ENCODE peak calls at places on chromosomes 6 and 20, in ten cellular contexts. G is SIG-M5, T is NCI-H510A treated with DMSO at 0.1 percent for 48 hours, M is NCI-H446 treated with DMSO at 0.1 percent for 48 hours, Y is amniotic stem cell, Q is mammary epithelial cell, W is endothelial cell, A is psoas muscle, C is left ventricle myocardium superior, K is iPS DF 19.7. V is an unnamed sample.

GRCh38 chr20:9270831-9271230 is 201.9 kb downstream of the PLCB4 start:
- DNase-seq in Q (no peak), G (no peak), K (no peak), M (peak; percentile 11), C (no peak), W (no peak), Y (peak; percentile 47), A (no peak), T (no peak), V (no peak)

GRCh38 chr6:13013681-13014550 is 297.3 kb downstream of the PHACTR1 start:
- DNase-seq in T (no peak), K (no peak), Y (no peak), Q (no peak), A (no peak), M (no peak), W (peak; percentile 8), G (no peak), C (peak; percentile 45), V (no peak)

GRCh38 chr6:29967379-29968010 is 25.2 kb downstream of the HLA-A start:
- DNase-seq in Y (no peak), Q (peak; percentile 60), T (peak; percentile 50), K (no peak), G (no peak), W (no peak), C (no peak), A (no peak), M (peak; percentile 13), V (peak; percentile 65)

GRCh38 chr6:42108071-42108470 is 34.3 kb downstream of the C6orf132 start:
- DNase-seq in Y (no peak), K (no peak), T (no peak), A (no peak), G (no peak), Q (no peak), C (no peak), M (no peak), W (no peak), V (no peak)

GRCh38 chr20:58907481-58908137 is 55.1 kb downstream of the GNAS start:
- DNase-seq in Q (peak; percentile 83), W (peak; percentile 49), T (peak; percentile 28), C (peak; percentile 84), K (no peak), M (peak; percentile 97), G (peak; percentile 97), A (peak; percentile 93), Y (peak; percentile 99), V (peak; percentile 97)

GRCh38 chr20:62550087-62550565 is 74.3 kb upstream of the GATA5 start:
- DNase-seq in K (no peak), M (no peak), W (no peak), Q (no peak), Y (no peak), A (peak; percentile 95), G (no peak), T (no peak), C (peak; percentile 93), V (no peak)

GRCh38 chr20:51013577-51014330 is 9.2 kb downstream of the KCNG1 start:
- DNase-seq in G (no peak), T (no peak), Y (no peak), A (no peak), Q (no peak), K (no peak), C (no peak), M (no peak), W (no peak), V (no peak)

GRCh38 chr6:30470968-30471367 is 18.3 kb upstream of the HLA-E start:
- DNase-seq in K (no peak), M (no peak), T (no peak), G (no peak), A (no peak), Y (no peak), C (no peak), Q (no peak), W (no peak), V (no peak)

GRCh38 chr20:46253391-46253790 is 54.9 kb downstream of the CDH22 start:
- DNase-seq in A (peak; percentile 65), G (no peak), K (no peak), W (peak; percentile 22), T (peak; percentile 54), M (no peak), Y (no peak), Q (no peak), C (no peak), V (no peak)

GRCh38 chr6:6943411-6943810 is 164.3 kb upstream of the RREB1 start:
- DNase-seq in T (no peak), G (no peak), A (no peak), K (no peak), C (no peak), Y (no peak), Q (no peak), M (no peak), W (no peak), V (no peak)

GRCh38 chr6:36599791-36600209 is 5.6 kb downstream of the SRSF3 start:
- DNase-seq in C (peak; percentile 59), K (no peak), T (no peak), W (peak; percentile 24), M (no peak), G (no peak), Q (peak; percentile 51), Y (no peak), A (peak; percentile 69), V (no peak)

GRCh38 chr20:51022803-51023616 is at the start of gene KCNG1:
- DNase-seq in A (peak; percentile 67), T (peak; percentile 11), C (peak; percentile 79), K (no peak), Q (peak; percentile 76), M (peak; percentile 58), Y (peak; percentile 63), W (peak; percentile 81), G (no peak), V (peak; percentile 38)

GRCh38 chr20:58209652-58210397 is 18.6 kb downstream of the ANKRD60 start:
- DNase-seq in Y (peak; percentile 57), K (no peak), M (peak; percentile 18), C (peak; percentile 93), T (peak; percentile 39), W (peak; percentile 92), G (no peak), A (peak; percentile 91), Q (peak; percentile 48), V (peak; percentile 26)

GRCh38 chr6:52157301-52157930 is 28.8 kb upstream of the IL17A start:
- DNase-seq in Y (no peak), K (no peak), T (no peak), G (no peak), A (no peak), M (no peak), W (no peak), Q (peak; percentile 73), C (no peak), V (no peak)

GRCh38 chr6:44072959-44073611 is 54.2 kb downstream of the MRPL14 start:
- DNase-seq in Q (peak; percentile 86), Y (no peak), A (peak; percentile 89), K (no peak), G (no peak), C (peak; percentile 93), T (no peak), W (peak; percentile 82), M (no peak), V (no peak)

GRCh38 chr6:115783402-115784061 is 277.2 kb downstream of the FRK start:
- DNase-seq in C (no peak), M (no peak), Q (no peak), W (no peak), Y (no peak), A (no peak), K (no peak), T (no peak), G (no peak), V (no peak)

GRCh38 chr6:27414996-27415395 is 26.4 kb downstream of the ZNF391 start:
- DNase-seq in T (no peak), Y (no peak), G (no peak), M (no peak), Q (peak; percentile 25), K (no peak), A (no peak), C (no peak), W (no peak), V (no peak)

GRCh38 chr20:33236351-33236750 is 555 bp downstream of the BPIFA1 start:
- DNase-seq in Y (no peak), C (no peak), Q (no peak), G (no peak), T (no peak), K (no peak), A (no peak), M (no peak), W (no peak), V (no peak)

GRCh38 chr6:35477028-35477427 is 8.8 kb downstream of the RPL10A start:
- DNase-seq in G (no peak), W (no peak), M (no peak), A (peak; percentile 38), Q (no peak), C (no peak), Y (no peak), K (no peak), T (peak; percentile 81), V (no peak)

GRCh38 chr6:45791181-45791580 is 224.5 kb downstream of the CLIC5 start:
- DNase-seq in Q (peak; percentile 6), K (no peak), M (no peak), A (no peak), G (no peak), C (no peak), W (no peak), Y (peak; percentile 0), T (no peak), V (no peak)

GRCh38 chr20:1844723-1845523 is 50.3 kb upstream of the SIRPA start:
- DNase-seq in M (peak; percentile 87), W (no peak), Y (no peak), K (no peak), Q (no peak), T (no peak), C (no peak), G (peak; percentile 65), A (peak; percentile 66), V (peak; percentile 41)

GRCh38 chr6:155023717-155024116 is 28.6 kb downstream of the TIAM2 start:
- DNase-seq in W (no peak), Y (no peak), Q (no peak), C (no peak), A (no peak), T (no peak), G (no peak), K (no peak), M (no peak), V (no peak)

V was measured in DMS 273 treated with DMSO at 0.1 percent for 48 hours.